ENCODE peak calls at places on chromosomes 12 and 14, in six cellular contexts. F, M, D, J, R and K are unnamed samples. For H3K4me1, the result is how much of the 10 kb centered on the place peaks cover.

GRCh38 chr12:68375701-68376469 is 43.7 kb upstream of the MDM1 start:
- DNase-seq in R (no peak), F (no peak), D (no peak), M (no peak), J (no peak), K (no peak)

GRCh38 chr12:121673013-121673441 is 3.6 kb upstream of the MORN3 start:
- DNase-seq in M (no peak), D (no peak), R (no peak), F (no peak), J (no peak), K (peak)

GRCh38 chr14:21093769-21094681 is 4.4 kb downstream of the ZNF219 start:
- DNase-seq in R (no peak), J (no peak), M (no peak), D (no peak), F (no peak), K (peak)

GRCh38 chr14:84825481-84825880 is 704.5 kb upstream of the FLRT2 start:
- DNase-seq in M (no peak), R (no peak), F (no peak), J (peak), D (no peak), K (no peak)

GRCh38 chr12:2980630-2981029 is 21.4 kb downstream of the TEAD4 start:
- DNase-seq in F (no peak), M (no peak), R (no peak), D (no peak), J (no peak), K (no peak)

GRCh38 chr12:21526721-21527345 is 737 bp downstream of the SPX start:
- DNase-seq in R (no peak), F (no peak), J (peak), M (no peak), D (no peak), K (no peak)

GRCh38 chr14:58167057-58167456 is 15.0 kb upstream of the ARMH4 start:
- DNase-seq in D (no peak), M (no peak), F (no peak), R (no peak), J (no peak), K (no peak)

GRCh38 chr12:124545508-124546418 is 21.6 kb downstream of the NCOR2 start:
- DNase-seq in F (no peak), D (no peak), J (no peak), M (peak), R (no peak), K (no peak)

GRCh38 chr14:98808494-98809407 is 463.2 kb downstream of the BCL11B start:
- DNase-seq in D (no peak), F (no peak), R (no peak), M (no peak), J (no peak), K (no peak)

GRCh38 chr12:50597200-50598195 is 92.7 kb downstream of the DIP2B start:
- DNase-seq in M (peak), R (no peak), F (peak), J (peak), D (peak), K (no peak)

GRCh38 chr12:122023339-122024131 is 1.9 kb downstream of the BCL7A start:
- DNase-seq in J (peak), D (no peak), F (peak), M (peak), R (no peak), K (peak)

GRCh38 chr12:108322998-108323397 is 16.1 kb downstream of the CMKLR1 start:
- DNase-seq in R (no peak), M (no peak), D (no peak), J (no peak), F (no peak), K (no peak)

GRCh38 chr14:100504372-100505078 is 82.7 kb downstream of the BEGAIN start:
- DNase-seq in R (no peak), F (peak), J (no peak), D (no peak), M (no peak), K (no peak)

GRCh38 chr14:63269561-63270225 is 49.0 kb downstream of the GPHB5 start:
- DNase-seq in F (no peak), D (no peak), J (peak), R (no peak), M (no peak), K (no peak)

GRCh38 chr14:90596733-90597132 is 199.9 kb downstream of the CALM1 start:
- DNase-seq in F (no peak), D (no peak), M (no peak), J (no peak), R (no peak), K (no peak)

GRCh38 chr14:73795974-73796373 is 55.7 kb upstream of the PTGR2 start:
- DNase-seq in F (peak), J (peak), M (no peak), R (no peak), D (no peak), K (peak)

GRCh38 chr12:67795235-67795634 is 146.7 kb downstream of the DYRK2 start:
- DNase-seq in F (no peak), J (no peak), D (no peak), R (no peak), M (no peak), K (no peak)

GRCh38 chr12:24940157-24940556 is 8.7 kb downstream of the BCAT1 start:
- DNase-seq in R (no peak), F (no peak), M (no peak), D (no peak), J (no peak), K (no peak)

GRCh38 chr14:53151523-53151866 is 1.6 kb downstream of the DDHD1 start:
- DNase-seq in D (no peak), R (no peak), M (no peak), J (no peak), F (no peak), K (no peak)

DNA sequence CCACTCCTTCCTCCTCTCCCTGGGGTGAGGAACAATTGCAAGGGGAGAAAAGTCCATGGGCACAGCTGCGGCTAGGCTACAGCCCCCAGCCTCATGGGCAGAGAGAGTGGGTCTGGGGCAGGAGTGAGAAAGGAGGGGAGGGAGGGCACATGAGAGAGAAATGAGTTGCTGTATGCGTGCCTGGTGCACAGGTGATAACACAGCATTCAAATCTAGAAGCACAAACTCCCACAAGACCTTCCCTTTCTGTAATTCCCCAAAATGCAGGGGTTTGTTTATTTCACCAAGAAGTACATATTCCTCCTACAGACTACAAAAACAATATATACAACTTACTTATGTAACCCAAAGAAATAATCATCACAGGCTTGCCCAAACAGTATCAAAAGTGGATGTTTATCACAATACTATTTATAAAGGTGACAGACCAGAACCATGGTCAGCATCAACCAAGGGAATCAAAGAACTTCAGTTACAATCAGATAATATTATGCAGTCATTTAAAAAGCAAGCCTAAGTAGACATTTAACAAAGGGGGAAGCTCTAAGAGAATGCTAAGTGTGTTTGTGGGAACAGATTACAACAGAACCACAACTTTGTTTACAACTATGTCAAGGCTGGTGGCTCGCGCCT is 54.2 kb downstream of the ITPK1 start:
- DNase-seq in J (no peak), D (no peak), M (no peak), R (no peak), F (no peak), K (no peak)
- H3K4me1 ChIP-seq in J (under half), D (under half), M (under half), R (under half), F (under half), K (under half)

DNA sequence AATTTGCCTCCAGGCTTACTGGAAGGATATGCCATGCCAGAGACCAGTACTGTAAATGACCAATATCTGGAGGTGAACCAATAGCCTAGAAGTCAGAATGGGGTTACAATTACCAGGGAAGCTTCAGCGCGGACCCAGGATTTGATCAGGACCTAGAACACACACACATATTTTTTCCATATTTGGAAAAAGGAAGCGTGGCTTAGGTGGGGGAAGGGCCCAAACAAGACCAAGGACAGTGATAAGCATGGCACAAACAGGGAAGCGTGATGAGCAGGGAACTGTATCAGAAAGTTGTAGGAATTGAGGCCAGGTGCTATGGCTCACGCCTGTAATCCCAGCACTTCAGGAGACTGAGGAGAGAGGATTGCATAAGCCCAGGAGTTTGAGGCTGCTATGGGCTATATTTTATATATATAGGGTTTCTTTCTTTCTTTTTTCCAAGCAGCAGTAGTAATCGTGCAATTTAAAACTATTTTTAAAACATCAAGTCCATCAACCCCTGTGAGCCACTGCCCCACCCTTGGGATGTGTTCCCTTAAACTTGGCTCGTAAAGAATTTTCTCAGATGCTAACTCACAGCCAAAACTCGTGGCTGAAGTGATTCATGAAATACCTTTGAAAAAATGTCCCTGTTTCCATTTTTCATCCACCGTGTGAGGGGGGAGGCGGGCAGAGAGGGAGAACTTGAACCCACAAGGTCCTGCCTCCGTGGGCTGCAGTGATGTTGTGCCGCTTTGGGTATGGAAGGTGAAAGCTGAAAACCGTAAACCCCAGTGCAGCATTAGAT is 16.7 kb downstream of the HRK start:
- DNase-seq in F (no peak), D (no peak), J (peak), R (no peak), M (no peak), K (no peak)
- H3K4me1 ChIP-seq in F (under half), D (under half), J (under half), R (under half), M (under half), K (under half)

GRCh38 chr12:113189361-113189760 is 3.8 kb downstream of the RITA1 start:
- DNase-seq in D (no peak), J (no peak), F (no peak), M (no peak), R (no peak), K (no peak)
- H3K4me1 ChIP-seq in D (under half), J (under half), F (under half), M (under half), R (under half), K (under half)

GRCh38 chr14:92647499-92648279 is 100.7 kb downstream of the LGMN start:
- DNase-seq in D (no peak), F (no peak), J (peak), R (no peak), M (no peak), K (no peak)
- H3K4me1 ChIP-seq in D (under half), F (under half), J (under half), R (under half), M (under half), K (under half)

DNA sequence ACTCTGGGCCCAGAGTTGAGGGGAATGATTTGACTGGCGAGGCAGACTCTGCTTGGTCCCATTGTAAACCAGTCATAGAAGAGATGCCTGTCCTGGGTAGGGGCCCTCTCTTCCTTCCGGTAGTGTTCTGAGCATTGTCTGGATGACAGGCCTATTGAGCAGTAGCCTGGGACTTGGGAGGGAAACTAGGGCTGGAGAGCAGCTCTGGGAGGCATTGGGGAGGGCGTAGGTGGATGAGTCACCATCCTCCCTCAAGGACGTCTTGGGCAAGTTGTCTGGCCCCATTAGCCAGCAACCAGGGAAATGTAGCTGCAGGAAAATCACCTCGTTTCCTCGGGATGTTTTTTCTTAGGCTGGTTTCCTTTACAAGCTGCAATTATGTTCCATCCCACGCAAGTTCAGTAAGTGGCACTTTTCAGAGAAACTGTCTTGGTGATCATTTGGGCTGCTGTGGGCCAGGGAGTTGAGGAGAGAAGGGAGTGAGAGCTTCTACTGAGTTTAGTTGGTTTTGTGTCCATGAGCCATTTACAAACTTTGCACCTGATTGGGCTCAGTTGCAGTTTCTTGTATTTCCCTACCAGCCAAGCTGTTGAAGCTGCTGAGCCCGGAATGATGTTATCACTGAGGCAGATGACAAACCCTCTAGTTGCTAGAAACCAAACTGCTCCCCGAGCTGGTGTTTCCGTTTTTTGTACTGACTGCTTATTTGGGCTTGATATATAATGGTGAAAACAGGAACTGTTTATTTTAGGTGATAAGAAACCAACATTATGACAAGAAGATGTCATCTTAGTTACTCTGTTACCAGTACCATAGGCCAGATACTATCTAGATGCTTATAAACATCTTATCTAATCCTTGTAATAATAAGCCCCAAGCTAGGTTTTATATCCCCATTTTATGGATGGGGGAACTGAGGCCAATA is 147.6 kb downstream of the CHST11 start:
- DNase-seq in M (peak), F (peak), J (peak), R (peak), D (peak), K (peak)
- H3K4me1 ChIP-seq in M (under half), F (under half), J (under half), R (under half), D (under half), K (under half)

GRCh38 chr14:70366890-70367289 is 7.4 kb upstream of the COX16 start:
- DNase-seq in R (no peak), J (no peak), F (no peak), D (no peak), M (no peak), K (no peak)
- H3K4me1 ChIP-seq in R (under half), J (under half), F (under half), D (under half), M (under half), K (under half)

DNA sequence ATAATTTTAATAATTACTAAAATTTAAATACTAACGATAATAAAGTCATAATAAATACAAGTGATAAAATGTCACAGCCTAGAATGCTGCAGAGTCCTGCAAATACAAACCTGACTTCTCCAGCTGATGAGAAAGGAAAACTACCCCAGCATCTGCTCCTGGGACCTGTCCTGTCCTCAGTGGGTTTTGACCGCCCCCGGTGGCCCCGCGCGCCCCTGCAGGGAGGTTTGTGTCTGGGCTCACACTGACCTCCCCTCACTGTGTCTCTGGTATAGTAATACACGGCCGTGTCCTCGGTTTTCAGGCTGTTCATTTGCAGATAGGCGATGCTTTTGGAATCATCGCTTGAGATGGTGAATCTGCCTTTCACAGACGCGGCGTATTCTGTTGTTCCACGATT is 1139.4 kb downstream of the TMEM121 start:
- DNase-seq in R (no peak), J (no peak), F (no peak), M (no peak), D (no peak), K (no peak)
- H3K4me1 ChIP-seq in R (under half), J (under half), F (under half), M (under half), D (under half), K (under half)

GRCh38 chr14:104194016-104194415 is 55.6 kb downstream of the KIF26A start:
- DNase-seq in D (no peak), F (no peak), J (no peak), R (no peak), M (no peak), K (no peak)

GRCh38 chr14:104194716-104195115 is 56.3 kb downstream of the KIF26A start:
- DNase-seq in F (no peak), J (no peak), D (no peak), R (no peak), M (no peak), K (no peak)

GRCh38 chr14:104195854-104196253 is 57.5 kb downstream of the KIF26A start:
- DNase-seq in M (no peak), J (no peak), F (no peak), R (no peak), D (no peak), K (no peak)

GRCh38 chr14:104196461-104197180 is 58.2 kb downstream of the KIF26A start:
- DNase-seq in M (no peak), R (no peak), F (no peak), J (no peak), D (no peak), K (no peak)

GRCh38 chr14:104195361-104195760 is 57.0 kb downstream of the KIF26A start:
- DNase-seq in R (no peak), D (no peak), F (no peak), M (no peak), J (no peak), K (no peak)
- H3K4me1 ChIP-seq in R (under half), D (under half), F (under half), M (under half), J (under half), K (under half)